ENCODE peak calls at places on chromosomes 2 and 18, in eight cellular contexts. X, F, L, Q, S, J, C and V are unnamed samples.

GRCh38 chr2:219447242-219448098 is 12.8 kb downstream of the SPEG start:
- DNase-seq in S (no peak), X (no peak), L (no peak), C (no peak), Q (no peak), F (no peak), J (no peak), V (no peak)

GRCh38 chr2:131516011-131516410 is 11.7 kb upstream of the CCDC74A start:
- DNase-seq in C (no peak), X (no peak), L (no peak), S (no peak), Q (no peak), J (no peak), F (no peak), V (no peak)

GRCh38 chr2:239267411-239267941 is 133.3 kb downstream of the HDAC4 start:
- DNase-seq in J (peak; percentile 85), C (no peak), Q (peak; percentile 91), L (no peak), S (peak; percentile 73), X (peak; percentile 79), F (peak; percentile 89), V (peak; percentile 91)

GRCh38 chr2:46241344-46241743 is 55.9 kb upstream of the EPAS1 start:
- DNase-seq in X (no peak), S (no peak), Q (peak; percentile 8), L (no peak), F (peak; percentile 51), J (peak; percentile 81), C (no peak), V (no peak)

GRCh38 chr2:182540236-182540635 is 113.4 kb upstream of the PDE1A start:
- DNase-seq in Q (peak; percentile 18), X (no peak), J (no peak), C (no peak), L (no peak), S (no peak), F (no peak), V (no peak)

GRCh38 chr2:99881901-99882591 is 260.3 kb downstream of the AFF3 start:
- DNase-seq in C (no peak), J (peak; percentile 95), L (no peak), F (peak; percentile 13), Q (no peak), S (no peak), X (no peak), V (no peak)

GRCh38 chr2:113224647-113225046 is 50.9 kb downstream of the PSD4 start:
- DNase-seq in X (no peak), F (no peak), J (no peak), S (no peak), L (no peak), Q (no peak), C (no peak), V (no peak)

GRCh38 chr2:47657886-47658577 is 124.9 kb upstream of the MSH6 start:
- DNase-seq in J (no peak), S (no peak), L (no peak), Q (no peak), C (no peak), X (no peak), F (no peak), V (no peak)

GRCh38 chr18:54962919-54963645 is 3.8 kb upstream of the CCDC68 start:
- DNase-seq in S (no peak), L (no peak), J (no peak), C (no peak), Q (no peak), F (no peak), X (no peak), V (no peak)

GRCh38 chr2:224934542-224935188 is 107.6 kb downstream of the DOCK10 start:
- DNase-seq in F (peak; percentile 20), L (no peak), Q (no peak), C (no peak), J (no peak), X (no peak), S (no peak), V (no peak)

GRCh38 chr2:217793566-217794132 is 209.1 kb downstream of the TNS1 start:
- DNase-seq in Q (no peak), S (no peak), J (no peak), C (no peak), L (no peak), X (no peak), F (no peak), V (no peak)

GRCh38 chr2:24404582-24404981 is 44.2 kb upstream of the ITSN2 start:
- DNase-seq in L (no peak), Q (no peak), S (no peak), J (peak; percentile 43), F (peak; percentile 75), X (no peak), C (no peak), V (no peak)

GRCh38 chr2:36963734-36964133 is 2.6 kb downstream of the STRN start:
- DNase-seq in L (no peak), S (no peak), Q (no peak), C (no peak), F (no peak), X (no peak), J (no peak), V (no peak)

GRCh38 chr2:70942396-70942795 is 6.7 kb downstream of the ATP6V1B1 start:
- DNase-seq in C (no peak), L (no peak), J (no peak), F (no peak), X (no peak), Q (no peak), S (no peak), V (no peak)

GRCh38 chr2:200367155-200367554 is 60.7 kb downstream of the SPATS2L start:
- DNase-seq in F (no peak), L (no peak), S (no peak), Q (peak; percentile 39), X (no peak), J (no peak), C (no peak), V (no peak)

GRCh38 chr18:63879684-63880083 is 7.8 kb upstream of the SERPINB2 start:
- DNase-seq in Q (no peak), J (no peak), L (no peak), C (no peak), F (no peak), X (no peak), S (no peak), V (no peak)

GRCh38 chr2:46841621-46842020 is 74.0 kb downstream of the MCFD2 start:
- DNase-seq in C (no peak), Q (peak; percentile 47), L (no peak), J (no peak), X (no peak), F (no peak), S (no peak), V (peak; percentile 16)

GRCh38 chr2:21819475-21819874 is 695.7 kb downstream of the TDRD15 start:
- DNase-seq in Q (peak; percentile 2), S (no peak), C (no peak), F (no peak), X (no peak), J (peak; percentile 51), L (no peak), V (no peak)

GRCh38 chr2:8564475-8564874 is 117.4 kb upstream of the ID2 start:
- DNase-seq in X (no peak), S (peak; percentile 14), J (no peak), Q (no peak), F (no peak), C (no peak), L (no peak), V (no peak)

GRCh38 chr2:118123561-118124232 is 35.4 kb downstream of the INSIG2 start:
- DNase-seq in C (no peak), X (no peak), S (no peak), J (peak; percentile 86), Q (no peak), F (peak; percentile 96), L (no peak), V (no peak)

GRCh38 chr2:102037681-102038080 is 45.9 kb downstream of the IL1R2 start:
- DNase-seq in L (no peak), F (peak; percentile 94), J (no peak), S (no peak), X (no peak), Q (no peak), C (no peak), V (no peak)

GRCh38 chr2:135164431-135164830 is 112.3 kb downstream of the RAB3GAP1 start:
- DNase-seq in F (peak; percentile 95), C (peak; percentile 17), J (peak; percentile 90), S (no peak), L (no peak), X (no peak), Q (no peak), V (no peak)